ENCODE peak calls at places on chromosomes 16 and 17, in ten cellular contexts. One of them, this sample, is unnamed.

GRCh38 chr16:10558746-10559641 is 21.4 kb downstream of the EMP2 start:
- DNase-seq in heart left ventricle: peak
- DNase-seq in aorta: peak
- DNase-seq in H1: no peak
- DNase-seq in osteoblast: peak
- DNase-seq in neuronal stem cell: no peak
- DNase-seq in tibial nerve: peak
- DNase-seq in neural progenitor cell: no peak
- DNase-seq in adrenal gland: peak
- DNase-seq in kidney: peak
- DNase-seq in this sample: peak

GRCh38 chr16:28520672-28521071 is 14.0 kb upstream of the IL27 start:
- DNase-seq in adrenal gland: no peak
- DNase-seq in neural progenitor cell: no peak
- DNase-seq in H1: no peak
- DNase-seq in neuronal stem cell: no peak
- DNase-seq in aorta: no peak
- DNase-seq in tibial nerve: no peak
- DNase-seq in kidney: no peak
- DNase-seq in osteoblast: no peak
- DNase-seq in heart left ventricle: no peak
- DNase-seq in this sample: no peak

GRCh38 chr17:2905697-2906595 is 109.7 kb downstream of the RAP1GAP2 start:
- DNase-seq in neural progenitor cell: no peak
- DNase-seq in kidney: peak
- DNase-seq in tibial nerve: no peak
- DNase-seq in heart left ventricle: no peak
- DNase-seq in neuronal stem cell: no peak
- DNase-seq in H1: no peak
- DNase-seq in aorta: no peak
- DNase-seq in adrenal gland: no peak
- DNase-seq in osteoblast: peak
- DNase-seq in this sample: peak

GRCh38 chr16:27505297-27506236 is 44.1 kb downstream of the GTF3C1 start:
- DNase-seq in aorta: no peak
- DNase-seq in tibial nerve: no peak
- DNase-seq in osteoblast: peak
- DNase-seq in neural progenitor cell: no peak
- DNase-seq in adrenal gland: no peak
- DNase-seq in heart left ventricle: no peak
- DNase-seq in kidney: no peak
- DNase-seq in neuronal stem cell: no peak
- DNase-seq in H1: no peak
- DNase-seq in this sample: no peak

GRCh38 chr17:40283662-40284061 is 4.0 kb upstream of the CDC6 start:
- DNase-seq in osteoblast: peak
- DNase-seq in neuronal stem cell: no peak
- DNase-seq in kidney: no peak
- DNase-seq in tibial nerve: no peak
- DNase-seq in H1: no peak
- DNase-seq in heart left ventricle: no peak
- DNase-seq in neural progenitor cell: no peak
- DNase-seq in adrenal gland: no peak
- DNase-seq in aorta: no peak
- DNase-seq in this sample: no peak

GRCh38 chr16:3182608-3183444 is 5.2 kb upstream of the OR1F1 start:
- DNase-seq in adrenal gland: no peak
- DNase-seq in osteoblast: peak
- DNase-seq in aorta: no peak
- DNase-seq in kidney: no peak
- DNase-seq in heart left ventricle: no peak
- DNase-seq in H1: peak
- DNase-seq in neural progenitor cell: peak
- DNase-seq in tibial nerve: no peak
- DNase-seq in neuronal stem cell: no peak
- DNase-seq in this sample: no peak

GRCh38 chr17:43994272-43995149 is 9.9 kb upstream of the NAGS start:
- DNase-seq in kidney: peak
- DNase-seq in H1: peak
- DNase-seq in aorta: peak
- DNase-seq in osteoblast: peak
- DNase-seq in heart left ventricle: peak
- DNase-seq in neural progenitor cell: peak
- DNase-seq in neuronal stem cell: no peak
- DNase-seq in tibial nerve: peak
- DNase-seq in adrenal gland: peak
- DNase-seq in this sample: peak

GRCh38 chr17:75738218-75738802 is 17.1 kb downstream of the ITGB4 start:
- DNase-seq in kidney: no peak
- DNase-seq in heart left ventricle: no peak
- DNase-seq in aorta: peak
- DNase-seq in osteoblast: peak
- DNase-seq in tibial nerve: no peak
- DNase-seq in adrenal gland: no peak
- DNase-seq in neuronal stem cell: no peak
- DNase-seq in neural progenitor cell: no peak
- DNase-seq in H1: no peak
- DNase-seq in this sample: peak

GRCh38 chr17:80474231-80474932 is 2.0 kb downstream of the NPTX1 start:
- DNase-seq in osteoblast: peak
- DNase-seq in adrenal gland: no peak
- DNase-seq in neuronal stem cell: no peak
- DNase-seq in aorta: no peak
- DNase-seq in tibial nerve: no peak
- DNase-seq in kidney: peak
- DNase-seq in heart left ventricle: no peak
- DNase-seq in H1: no peak
- DNase-seq in neural progenitor cell: peak
- DNase-seq in this sample: peak

GRCh38 chr16:70747703-70748631 is 53.0 kb downstream of the VAC14 start:
- DNase-seq in H1: no peak
- DNase-seq in osteoblast: peak
- DNase-seq in heart left ventricle: peak
- DNase-seq in aorta: no peak
- DNase-seq in adrenal gland: no peak
- DNase-seq in neuronal stem cell: no peak
- DNase-seq in neural progenitor cell: no peak
- DNase-seq in kidney: no peak
- DNase-seq in tibial nerve: no peak
- DNase-seq in this sample: no peak

GRCh38 chr17:75808549-75808904 is 23.9 kb downstream of the UNK start:
- DNase-seq in adrenal gland: no peak
- DNase-seq in heart left ventricle: no peak
- DNase-seq in osteoblast: no peak
- DNase-seq in neural progenitor cell: no peak
- DNase-seq in kidney: no peak
- DNase-seq in tibial nerve: no peak
- DNase-seq in aorta: no peak
- DNase-seq in H1: no peak
- DNase-seq in neuronal stem cell: no peak
- DNase-seq in this sample: no peak

GRCh38 chr16:57574086-57574485 is 31.6 kb downstream of the ADGRG5 start:
- DNase-seq in adrenal gland: no peak
- DNase-seq in osteoblast: peak
- DNase-seq in neuronal stem cell: no peak
- DNase-seq in H1: no peak
- DNase-seq in tibial nerve: no peak
- DNase-seq in heart left ventricle: no peak
- DNase-seq in aorta: no peak
- DNase-seq in neural progenitor cell: no peak
- DNase-seq in kidney: no peak
- DNase-seq in this sample: no peak

GRCh38 chr17:45197108-45197507 is 24.6 kb upstream of the FMNL1 start:
- DNase-seq in adrenal gland: no peak
- DNase-seq in heart left ventricle: no peak
- DNase-seq in aorta: no peak
- DNase-seq in neuronal stem cell: no peak
- DNase-seq in tibial nerve: no peak
- DNase-seq in kidney: no peak
- DNase-seq in osteoblast: no peak
- DNase-seq in neural progenitor cell: no peak
- DNase-seq in H1: no peak
- DNase-seq in this sample: no peak
- H3K27ac ChIP-seq in adrenal gland: no peak
- H3K27ac ChIP-seq in heart left ventricle: no peak
- H3K27ac ChIP-seq in aorta: no peak
- H3K27ac ChIP-seq in neuronal stem cell: peak
- H3K27ac ChIP-seq in tibial nerve: peak
- H3K27ac ChIP-seq in kidney: no peak
- H3K27ac ChIP-seq in osteoblast: no peak
- H3K27ac ChIP-seq in neural progenitor cell: no peak
- H3K27ac ChIP-seq in H1: no peak
- H3K27ac ChIP-seq in this sample: no peak

GRCh38 chr17:38447502-38448095 is 19.3 kb downstream of the ARHGAP23 start:
- DNase-seq in tibial nerve: no peak
- DNase-seq in kidney: no peak
- DNase-seq in neural progenitor cell: no peak
- DNase-seq in neuronal stem cell: no peak
- DNase-seq in adrenal gland: no peak
- DNase-seq in osteoblast: peak
- DNase-seq in aorta: peak
- DNase-seq in heart left ventricle: no peak
- DNase-seq in H1: no peak
- DNase-seq in this sample: no peak

GRCh38 chr17:38450699-38451029 is 22.4 kb downstream of the ARHGAP23 start:
- DNase-seq in adrenal gland: no peak
- DNase-seq in neuronal stem cell: no peak
- DNase-seq in kidney: no peak
- DNase-seq in osteoblast: no peak
- DNase-seq in H1: no peak
- DNase-seq in neural progenitor cell: no peak
- DNase-seq in tibial nerve: no peak
- DNase-seq in heart left ventricle: no peak
- DNase-seq in aorta: no peak
- DNase-seq in this sample: no peak

GRCh38 chr17:38449364-38449763 is 21.1 kb downstream of the ARHGAP23 start:
- DNase-seq in heart left ventricle: no peak
- DNase-seq in aorta: no peak
- DNase-seq in osteoblast: peak
- DNase-seq in H1: no peak
- DNase-seq in adrenal gland: no peak
- DNase-seq in kidney: no peak
- DNase-seq in tibial nerve: no peak
- DNase-seq in neuronal stem cell: no peak
- DNase-seq in neural progenitor cell: no peak
- DNase-seq in this sample: no peak

GRCh38 chr17:38451030-38451839 is 23.0 kb downstream of the ARHGAP23 start:
- DNase-seq in aorta: peak
- DNase-seq in neural progenitor cell: peak
- DNase-seq in neuronal stem cell: no peak
- DNase-seq in osteoblast: peak
- DNase-seq in heart left ventricle: no peak
- DNase-seq in tibial nerve: no peak
- DNase-seq in adrenal gland: no peak
- DNase-seq in H1: peak
- DNase-seq in kidney: peak
- DNase-seq in this sample: no peak

GRCh38 chr17:38448208-38448776 is 20.0 kb downstream of the ARHGAP23 start:
- DNase-seq in neural progenitor cell: no peak
- DNase-seq in aorta: no peak
- DNase-seq in kidney: no peak
- DNase-seq in H1: no peak
- DNase-seq in heart left ventricle: no peak
- DNase-seq in adrenal gland: no peak
- DNase-seq in tibial nerve: no peak
- DNase-seq in neuronal stem cell: no peak
- DNase-seq in osteoblast: peak
- DNase-seq in this sample: no peak
- H3K27ac ChIP-seq in neural progenitor cell: no peak
- H3K27ac ChIP-seq in aorta: no peak
- H3K27ac ChIP-seq in kidney: peak
- H3K27ac ChIP-seq in H1: no peak
- H3K27ac ChIP-seq in heart left ventricle: peak
- H3K27ac ChIP-seq in adrenal gland: no peak
- H3K27ac ChIP-seq in tibial nerve: peak
- H3K27ac ChIP-seq in neuronal stem cell: no peak
- H3K27ac ChIP-seq in osteoblast: peak
- H3K27ac ChIP-seq in this sample: no peak

DNA sequence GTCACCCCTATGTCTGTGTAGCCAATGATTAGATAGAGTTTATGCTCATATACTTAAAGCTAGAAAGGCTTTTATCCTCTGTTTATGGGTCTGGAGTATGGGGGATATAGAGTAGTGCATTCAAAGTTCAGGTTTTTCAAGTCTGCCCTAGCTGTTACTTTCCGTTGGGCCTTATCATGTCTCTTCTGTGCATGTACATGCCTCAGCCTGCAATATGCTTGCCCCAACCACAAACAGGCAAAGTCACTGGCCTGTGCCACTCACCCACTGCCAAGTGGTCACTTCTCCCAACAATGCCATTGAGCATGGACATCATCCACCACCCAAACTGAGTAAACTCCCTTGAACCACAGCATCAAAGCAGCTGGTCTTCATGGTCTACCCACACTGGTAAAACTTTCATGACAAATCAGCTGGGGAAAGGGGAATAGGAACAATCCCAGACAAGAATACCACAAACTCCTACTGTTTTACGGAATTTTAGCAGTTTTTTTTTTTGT is 70.3 kb upstream of the C17orf78 start:
- DNase-seq in neural progenitor cell: no peak
- DNase-seq in neuronal stem cell: no peak
- DNase-seq in osteoblast: no peak
- DNase-seq in adrenal gland: no peak
- DNase-seq in heart left ventricle: no peak
- DNase-seq in tibial nerve: no peak
- DNase-seq in kidney: no peak
- DNase-seq in H1: peak
- DNase-seq in aorta: no peak
- DNase-seq in this sample: no peak
- H3K27ac ChIP-seq in neural progenitor cell: no peak
- H3K27ac ChIP-seq in neuronal stem cell: no peak
- H3K27ac ChIP-seq in osteoblast: no peak
- H3K27ac ChIP-seq in adrenal gland: no peak
- H3K27ac ChIP-seq in heart left ventricle: no peak
- H3K27ac ChIP-seq in tibial nerve: no peak
- H3K27ac ChIP-seq in kidney: no peak
- H3K27ac ChIP-seq in H1: no peak
- H3K27ac ChIP-seq in aorta: no peak
- H3K27ac ChIP-seq in this sample: no peak

DNA sequence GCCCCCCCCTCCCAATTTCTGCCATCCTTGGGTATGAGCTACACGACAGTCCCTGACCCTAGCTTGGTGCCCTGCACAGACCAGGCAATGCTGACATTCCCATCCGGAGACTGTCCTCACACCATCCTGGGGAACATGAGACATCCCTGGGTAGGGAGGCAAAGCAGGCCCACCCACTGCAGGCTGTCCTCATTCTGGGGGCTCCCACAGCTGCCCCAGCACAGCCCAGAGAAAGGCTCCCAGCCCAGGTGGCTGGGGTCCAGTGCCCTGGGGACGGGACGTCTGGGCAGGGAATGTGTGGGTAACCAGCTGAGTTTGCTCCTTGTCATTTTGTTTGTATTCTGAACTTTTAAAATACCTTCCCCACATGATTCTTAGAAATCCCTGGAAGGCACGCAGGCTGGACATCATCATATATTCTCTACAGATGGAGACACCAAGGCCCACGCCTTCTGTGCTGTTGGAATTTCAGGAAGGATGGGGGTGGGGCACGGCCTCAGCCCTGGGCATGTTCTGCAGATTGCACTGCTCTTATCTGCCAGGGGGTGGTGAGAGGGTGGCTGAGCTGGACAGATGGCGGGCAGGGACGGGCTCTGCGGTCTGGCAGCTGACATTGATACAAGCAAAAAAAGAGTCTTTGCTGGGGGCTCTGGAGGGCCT is 28.5 kb downstream of the LRRC75A start:
- DNase-seq in heart left ventricle: no peak
- DNase-seq in aorta: peak
- DNase-seq in neural progenitor cell: no peak
- DNase-seq in kidney: no peak
- DNase-seq in tibial nerve: no peak
- DNase-seq in neuronal stem cell: no peak
- DNase-seq in adrenal gland: peak
- DNase-seq in osteoblast: peak
- DNase-seq in H1: no peak
- DNase-seq in this sample: peak
- H3K27ac ChIP-seq in heart left ventricle: no peak
- H3K27ac ChIP-seq in aorta: no peak
- H3K27ac ChIP-seq in neural progenitor cell: no peak
- H3K27ac ChIP-seq in kidney: no peak
- H3K27ac ChIP-seq in tibial nerve: peak
- H3K27ac ChIP-seq in neuronal stem cell: no peak
- H3K27ac ChIP-seq in adrenal gland: no peak
- H3K27ac ChIP-seq in osteoblast: no peak
- H3K27ac ChIP-seq in H1: no peak
- H3K27ac ChIP-seq in this sample: peak